ENCODE peak calls at places on chromosomes 16 and 17, in seven cellular contexts. C is mesenchymal stem cell, R is H1, Z is H9, L is IMR-90, G is mesendoderm, V is neuronal stem cell. O is an unnamed sample.

GRCh38 chr17:40350410-40351184 is 13.9 kb downstream of the GJD3 start:
- DNase-seq in C (peak), R (no peak), Z (no peak), L (no peak), G (peak), V (peak), O (no peak)

GRCh38 chr16:66364117-66364958 is 2.2 kb upstream of the CDH5 start:
- DNase-seq in C (peak), R (no peak), Z (no peak), L (no peak), G (peak), V (no peak), O (peak)

GRCh38 chr17:50157891-50158290 is 7.4 kb upstream of the PPP1R9B start:
- DNase-seq in C (no peak), R (no peak), Z (no peak), L (no peak), G (no peak), V (no peak), O (no peak)

GRCh38 chr17:16150251-16150859 is 65.0 kb downstream of the NCOR1 start:
- DNase-seq in C (peak), R (no peak), Z (no peak), L (peak), G (no peak), V (no peak), O (peak)

GRCh38 chr16:53404959-53405358 is 29.3 kb upstream of the RBL2 start:
- DNase-seq in C (no peak), R (no peak), Z (no peak), L (no peak), G (no peak), V (no peak), O (no peak)

GRCh38 chr17:56913000-56913866 is 616 bp downstream of the TRIM25 start:
- DNase-seq in C (peak), R (peak), Z (peak), L (no peak), G (peak), V (peak), O (peak)

GRCh38 chr16:81936209-81936608 is 75.1 kb downstream of the SDR42E1 start:
- DNase-seq in C (no peak), R (peak), Z (peak), L (no peak), G (no peak), V (no peak), O (no peak)

GRCh38 chr16:57711-58110 is 4.1 kb downstream of the SNRNP25 start:
- DNase-seq in C (peak), R (no peak), Z (no peak), L (peak), G (no peak), V (no peak), O (no peak)

GRCh38 chr17:3773511-3773910 is 27.5 kb downstream of the ITGAE start:
- DNase-seq in C (peak), R (no peak), Z (no peak), L (peak), G (peak), V (no peak), O (no peak)

GRCh38 chr16:71515026-71515425 is 11.2 kb upstream of the CHST4 start:
- DNase-seq in C (no peak), R (no peak), Z (no peak), L (no peak), G (peak), V (no peak), O (no peak)

GRCh38 chr17:77467513-77467912 is 326.7 kb downstream of the SEC14L1 start:
- DNase-seq in C (no peak), R (no peak), Z (no peak), L (no peak), G (no peak), V (no peak), O (no peak)

GRCh38 chr17:7393613-7394451 is 493 bp downstream of the PLSCR3 start:
- DNase-seq in C (peak), R (peak), Z (peak), L (no peak), G (peak), V (no peak), O (no peak)

GRCh38 chr17:16925461-16926060 is 46.4 kb downstream of the TNFRSF13B start:
- DNase-seq in C (no peak), R (no peak), Z (no peak), L (no peak), G (no peak), V (no peak), O (no peak)

GRCh38 chr17:3557768-3558583 is at the start of gene TRPV3:
- DNase-seq in C (no peak), R (no peak), Z (peak), L (no peak), G (no peak), V (no peak), O (peak)

GRCh38 chr17:59038734-59039133 is 67.9 kb downstream of the TRIM37 start:
- DNase-seq in C (peak), R (no peak), Z (no peak), L (peak), G (no peak), V (no peak), O (no peak)

GRCh38 chr16:507996-508395 is 19.5 kb upstream of the CAPN15 start:
- DNase-seq in C (no peak), R (no peak), Z (no peak), L (no peak), G (no peak), V (no peak), O (no peak)

GRCh38 chr17:74729866-74730265 is 7.2 kb upstream of the RAB37 start:
- DNase-seq in C (no peak), R (no peak), Z (no peak), L (no peak), G (no peak), V (no peak), O (no peak)

GRCh38 chr16:78444-79145 is 570 bp downstream of the MPG start:
- DNase-seq in C (peak), R (no peak), Z (no peak), L (peak), G (no peak), V (no peak), O (no peak)

GRCh38 chr17:11869680-11870394 is 127.4 kb downstream of the ZNF18 start:
- DNase-seq in C (no peak), R (no peak), Z (peak), L (no peak), G (no peak), V (no peak), O (no peak)

GRCh38 chr16:78240459-78241222 is 141.2 kb downstream of the WWOX start:
- DNase-seq in C (no peak), R (peak), Z (no peak), L (no peak), G (peak), V (no peak), O (peak)

GRCh38 chr17:51045616-51046526 is 74.8 kb downstream of the SPAG9 start:
- DNase-seq in C (no peak), R (no peak), Z (no peak), L (no peak), G (peak), V (peak), O (no peak)

GRCh38 chr17:75457047-75457654 is 716 bp downstream of the TMEM94 start:
- DNase-seq in C (peak), R (peak), Z (peak), L (peak), G (peak), V (no peak), O (peak)

GRCh38 chr16:85661131-85662035 is 27.4 kb downstream of the GINS2 start:
- DNase-seq in C (no peak), R (no peak), Z (no peak), L (no peak), G (no peak), V (no peak), O (no peak)

GRCh38 chr17:8320990-8321389 is 10.9 kb downstream of the ARHGEF15 start:
- DNase-seq in C (no peak), R (no peak), Z (no peak), L (no peak), G (no peak), V (no peak), O (no peak)

GRCh38 chr16:18013863-18014262 is 322.7 kb downstream of the NPIPA8 start:
- DNase-seq in C (no peak), R (no peak), Z (no peak), L (no peak), G (no peak), V (no peak), O (no peak)

GRCh38 chr17:2214887-2215615 is 88.5 kb downstream of the SMG6 start:
- DNase-seq in C (peak), R (no peak), Z (no peak), L (peak), G (no peak), V (no peak), O (no peak)

GRCh38 chr16:58454178-58454577 is 45.8 kb upstream of the NDRG4 start:
- DNase-seq in C (no peak), R (no peak), Z (no peak), L (no peak), G (no peak), V (no peak), O (no peak)

GRCh38 chr16:52812945-52813556 is 239.6 kb downstream of the CHD9NB start:
- DNase-seq in C (peak), R (no peak), Z (no peak), L (peak), G (peak), V (no peak), O (peak)

GRCh38 chr16:9438991-9439390 is 347.5 kb downstream of the HAPSTR1 start:
- DNase-seq in C (no peak), R (no peak), Z (no peak), L (no peak), G (no peak), V (no peak), O (no peak)

GRCh38 chr17:67520916-67521772 is 144.1 kb downstream of the PITPNC1 start:
- DNase-seq in C (no peak), R (no peak), Z (peak), L (peak), G (no peak), V (no peak), O (peak)

GRCh38 chr16:47037396-47037745 is 63.9 kb upstream of the DNAJA2 start:
- DNase-seq in C (no peak), R (no peak), Z (peak), L (no peak), G (no peak), V (no peak), O (no peak)

GRCh38 chr17:78355045-78355641 is 4.7 kb downstream of the SOCS3 start:
- DNase-seq in C (no peak), R (no peak), Z (no peak), L (no peak), G (no peak), V (no peak), O (peak)

GRCh38 chr17:78322858-78323455 is 36.9 kb downstream of the SOCS3 start:
- DNase-seq in C (no peak), R (no peak), Z (no peak), L (no peak), G (no peak), V (no peak), O (no peak)

GRCh38 chr16:67264866-67265265 is 14.5 kb upstream of the PLEKHG4 start:
- DNase-seq in C (no peak), R (no peak), Z (no peak), L (no peak), G (no peak), V (no peak), O (no peak)

GRCh38 chr17:82065193-82065637 is 389 bp downstream of the DUS1L start:
- DNase-seq in C (peak), R (no peak), Z (no peak), L (peak), G (no peak), V (no peak), O (peak)

GRCh38 chr17:44416558-44417289 is 27.3 kb upstream of the ITGA2B start:
- DNase-seq in C (no peak), R (no peak), Z (no peak), L (no peak), G (no peak), V (no peak), O (no peak)

GRCh38 chr17:73089918-73090317 is 2.6 kb downstream of the SLC39A11 start:
- DNase-seq in C (no peak), R (no peak), Z (no peak), L (no peak), G (no peak), V (no peak), O (no peak)
- H3K27ac ChIP-seq in C (no peak), R (no peak), Z (no peak), L (no peak), G (no peak), V (no peak), O (no peak)

GRCh38 chr16:30534368-30535105 is at the start of gene ZNF747:
- DNase-seq in C (peak), R (peak), Z (peak), L (peak), G (peak), V (peak), O (peak)

GRCh38 chr16:30535106-30535776 is 583 bp upstream of the ZNF747 start:
- DNase-seq in C (no peak), R (no peak), Z (peak), L (no peak), G (peak), V (peak), O (no peak)

GRCh38 chr16:30533146-30533522 is 1.5 kb downstream of the ZNF747 start:
- DNase-seq in C (no peak), R (no peak), Z (no peak), L (no peak), G (no peak), V (no peak), O (peak)

GRCh38 chr16:30533748-30534367 is 800 bp downstream of the ZNF747 start:
- DNase-seq in C (no peak), R (peak), Z (no peak), L (no peak), G (no peak), V (no peak), O (no peak)

GRCh38 chr16:30535777-30536190 is 1.1 kb upstream of the ZNF747 start:
- DNase-seq in C (peak), R (peak), Z (peak), L (peak), G (peak), V (peak), O (peak)
- H2BK120ac ChIP-seq in C (peak), R (peak), Z (peak), L (peak), G (peak), V (no peak), O (no peak)

GRCh38 chr16:2148714-2149629 is 547 bp downstream of the RAB26 start:
- DNase-seq in C (no peak), R (peak), Z (peak), L (no peak), G (peak), V (no peak), O (peak)
- H3K27ac ChIP-seq in C (no peak), R (no peak), Z (no peak), L (no peak), G (no peak), V (no peak), O (no peak)

GRCh38 chr16:87056551-87056950 is 260.6 kb downstream of the C16orf95 start:
- DNase-seq in C (no peak), R (no peak), Z (peak), L (no peak), G (peak), V (no peak), O (no peak)
- H2BK120ac ChIP-seq in C (no peak), R (no peak), Z (no peak), L (no peak), G (no peak), V (no peak), O (no peak)

GRCh38 chr16:2226245-2226793 is 2.9 kb downstream of the E4F1 start:
- DNase-seq in C (no peak), R (no peak), Z (no peak), L (no peak), G (no peak), V (no peak), O (no peak)
- H3K27ac ChIP-seq in C (no peak), R (no peak), Z (no peak), L (no peak), G (no peak), V (no peak), O (no peak)

GRCh38 chr16:2475413-2476344 is 752 bp downstream of the TBC1D24 start:
- DNase-seq in C (no peak), R (peak), Z (peak), L (no peak), G (peak), V (no peak), O (no peak)
- H2BK120ac ChIP-seq in C (no peak), R (no peak), Z (no peak), L (no peak), G (no peak), V (no peak), O (no peak)

O was measured in trophoblast cell.